ENCODE peak calls at places on chromosomes 13 and 19, in four cellular contexts. P is breast epithelium, N is AG09309, T is upper lobe of left lung. U is an unnamed sample.
A peak's percentile ranks its signal among the peaks of the same experiment; 100 is the strongest.

GRCh38 chr19:10010247-10010691 is at the start of gene COL5A3:
- DNase-seq in P (no peak), N (no peak), T (peak; percentile 88), U (no peak)

GRCh38 chr13:72514141-72514540 is 213.3 kb downstream of the MZT1 start:
- DNase-seq in P (no peak), N (no peak), T (no peak), U (no peak)

GRCh38 chr19:31718041-31718440 is 368.8 kb upstream of the TSHZ3 start:
- DNase-seq in P (no peak), N (no peak), T (no peak), U (no peak)

GRCh38 chr19:41225238-41226052 is 6.4 kb downstream of the AXL start:
- DNase-seq in P (no peak), N (peak; percentile 99), T (no peak), U (peak; percentile 96)

GRCh38 chr19:35585844-35586243 is at the start of gene PMIS2:
- DNase-seq in P (no peak), N (no peak), T (no peak), U (no peak)

GRCh38 chr19:4449022-4449825 is 8.4 kb downstream of the UBXN6 start:
- DNase-seq in P (no peak), N (no peak), T (no peak), U (no peak)

GRCh38 chr19:46429999-46430398 is 1.3 kb upstream of the PNMA8C start:
- DNase-seq in P (no peak), N (no peak), T (no peak), U (no peak)

GRCh38 chr13:24865158-24865557 is 101.2 kb downstream of the RNF17 start:
- DNase-seq in P (no peak), N (no peak), T (no peak), U (no peak)

GRCh38 chr19:35856546-35857149 is at the start of gene KIRREL2:
- DNase-seq in P (no peak), N (no peak), T (peak; percentile 88), U (no peak)

GRCh38 chr13:110866491-110867170 is 48.2 kb downstream of the ANKRD10 start:
- DNase-seq in P (no peak), N (no peak), T (no peak), U (no peak)

GRCh38 chr13:91719033-91719432 is 320.6 kb downstream of the GPC5 start:
- DNase-seq in P (no peak), N (no peak), T (no peak), U (no peak)

GRCh38 chr13:66977156-66977555 is 253.0 kb downstream of the PCDH9 start:
- DNase-seq in P (no peak), N (no peak), T (no peak), U (no peak)

GRCh38 chr13:61727714-61728275 is 312.1 kb upstream of the PCDH20 start:
- DNase-seq in P (no peak), N (no peak), T (no peak), U (no peak)

GRCh38 chr13:113653264-113654174 is 4.5 kb downstream of the ATP4B start:
- DNase-seq in P (peak; percentile 48), N (no peak), T (peak; percentile 60), U (no peak)

GRCh38 chr13:42048625-42049453 is at the start of gene DGKH:
- DNase-seq in P (peak; percentile 84), N (no peak), T (peak; percentile 94), U (peak; percentile 55)

GRCh38 chr13:101706651-101707050 is 254.2 kb downstream of the ITGBL1 start:
- DNase-seq in P (no peak), N (peak; percentile 91), T (no peak), U (peak; percentile 86)

DNA sequence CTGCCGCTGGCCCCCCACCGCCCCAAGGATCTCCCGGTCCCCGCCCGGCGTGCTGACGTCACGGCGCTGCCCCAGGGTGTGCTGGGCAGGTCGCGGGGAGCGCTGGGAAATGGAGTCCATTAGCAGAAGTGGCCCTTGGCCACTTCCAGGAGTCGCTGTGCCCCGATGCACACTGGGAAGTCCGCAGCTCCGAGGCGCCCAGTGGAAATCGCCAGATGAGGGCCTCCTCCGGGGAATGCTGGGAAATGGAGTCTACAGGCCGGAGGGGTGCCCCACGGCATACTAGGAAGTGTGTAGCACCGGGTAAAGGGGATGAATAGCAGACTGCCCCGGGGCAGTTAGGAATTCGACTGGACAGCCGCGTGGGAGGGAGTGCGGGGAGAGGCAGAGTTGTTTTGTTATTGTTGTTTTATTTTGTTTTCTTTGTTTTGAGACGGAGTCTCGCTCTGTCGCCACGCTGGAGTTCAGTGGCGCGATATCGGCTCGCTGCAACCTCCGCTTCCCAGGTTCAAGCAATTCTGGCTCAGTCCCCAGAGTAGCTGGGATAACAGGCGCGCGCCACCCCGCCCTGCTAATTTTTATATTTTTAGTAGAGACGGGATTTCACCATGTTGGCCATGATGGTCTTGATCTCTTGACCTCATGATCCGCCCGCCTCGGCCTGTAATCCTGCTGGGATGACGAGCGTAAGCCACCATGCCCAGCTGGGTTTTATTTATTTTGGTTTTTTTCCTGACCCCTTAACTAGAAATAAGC is at the start of gene PPP1R12C:
- DNase-seq in P (peak; percentile 96), N (peak; percentile 94), T (peak; percentile 100), U (peak; percentile 96)
- TF ChIP-seq CTCF in P (no peak), N (no peak), T (peak; percentile 14), U (no peak)

DNA sequence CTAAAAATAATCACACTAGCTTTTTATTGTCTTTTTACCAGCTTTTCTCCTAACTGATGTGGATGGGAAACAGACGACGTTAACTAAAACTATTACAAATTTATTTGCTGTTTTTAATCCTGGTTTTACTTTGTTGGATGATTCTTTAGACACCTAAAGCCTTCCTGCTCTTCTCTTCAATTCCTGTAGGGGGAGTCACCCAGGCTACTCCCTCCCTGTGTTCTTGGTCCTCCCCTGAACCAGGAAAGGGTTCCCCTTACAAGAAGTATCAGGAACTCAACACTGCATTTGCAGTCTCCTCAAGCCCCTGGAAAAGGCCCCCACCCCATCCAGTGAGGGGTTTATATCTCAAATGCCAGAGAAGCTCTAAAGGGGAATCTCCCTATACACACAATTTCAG is 206.1 kb downstream of the SUCLA2 start:
- DNase-seq in P (no peak), N (no peak), T (no peak), U (no peak)
- TF ChIP-seq CTCF in P (no peak), N (peak; percentile 62), T (peak; percentile 7), U (peak; percentile 52)

GRCh38 chr19:6736169-6736916 is 1.0 kb downstream of the GPR108 start:
- DNase-seq in P (peak; percentile 70), N (peak; percentile 61), T (peak; percentile 53), U (peak; percentile 70)
- TF ChIP-seq CTCF in P (peak; percentile 29), N (peak; percentile 84), T (peak; percentile 80), U (peak; percentile 78)

DNA sequence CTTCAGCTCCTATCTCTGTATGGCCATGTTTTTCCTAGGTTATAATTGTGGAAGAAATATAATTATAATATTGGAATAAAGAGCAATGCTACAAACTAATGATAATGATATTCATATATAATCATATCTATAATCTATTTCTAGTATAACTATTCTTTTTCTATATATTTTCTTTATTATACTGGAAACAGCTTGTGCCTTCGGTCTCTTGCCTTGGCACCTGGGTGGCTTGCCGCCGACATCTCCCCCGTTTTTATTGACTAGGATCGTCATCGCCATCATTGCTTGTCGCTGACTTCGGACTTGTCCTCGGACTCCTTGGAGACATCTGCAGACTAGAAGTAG is 24.2 kb downstream of the ZNF763 start:
- DNase-seq in P (no peak), N (no peak), T (no peak), U (no peak)
- TF ChIP-seq CTCF in P (no peak), N (no peak), T (no peak), U (no peak)

GRCh38 chr19:14315433-14315832 is 65.8 kb upstream of the ADGRE5 start:
- DNase-seq in P (no peak), N (no peak), T (no peak), U (no peak)
- TF ChIP-seq CTCF in P (no peak), N (no peak), T (no peak), U (no peak)

GRCh38 chr19:19109601-19110000 is 28.7 kb downstream of the TMEM161A start:
- DNase-seq in P (no peak), N (no peak), T (no peak), U (no peak)

GRCh38 chr19:19111967-19112580 is 26.2 kb downstream of the TMEM161A start:
- DNase-seq in P (no peak), N (no peak), T (no peak), U (no peak)

GRCh38 chr19:19113040-19113541 is 25.2 kb downstream of the TMEM161A start:
- DNase-seq in P (no peak), N (no peak), T (no peak), U (no peak)

GRCh38 chr19:19111138-19111835 is 27.0 kb downstream of the TMEM161A start:
- DNase-seq in P (no peak), N (no peak), T (no peak), U (no peak)

GRCh38 chr19:19110410-19111137 is 27.7 kb downstream of the TMEM161A start:
- DNase-seq in P (no peak), N (no peak), T (peak; percentile 83), U (no peak)
- TF ChIP-seq CTCF in P (no peak), N (no peak), T (no peak), U (no peak)

GRCh38 chr13:45113809-45114208 is 6.5 kb upstream of the GTF2F2 start:
- DNase-seq in P (no peak), N (no peak), T (no peak), U (no peak)

GRCh38 chr13:45105895-45106294 is 14.4 kb upstream of the GTF2F2 start:
- DNase-seq in P (no peak), N (no peak), T (no peak), U (no peak)

GRCh38 chr13:45107539-45107938 is 12.8 kb upstream of the GTF2F2 start:
- DNase-seq in P (no peak), N (no peak), T (no peak), U (no peak)

GRCh38 chr13:45104294-45104693 is 16.0 kb upstream of the GTF2F2 start:
- DNase-seq in P (no peak), N (no peak), T (no peak), U (no peak)

GRCh38 chr13:45108716-45109706 is 11.3 kb upstream of the GTF2F2 start:
- DNase-seq in P (no peak), N (no peak), T (no peak), U (no peak)
- TF ChIP-seq CTCF in P (no peak), N (no peak), T (no peak), U (no peak)

GRCh38 chr19:2488942-2489731 is 13.2 kb downstream of the GADD45B start:
- DNase-seq in P (peak; percentile 73), N (no peak), T (peak; percentile 92), U (no peak)
- TF ChIP-seq CTCF in P (no peak), N (no peak), T (no peak), U (no peak)